ENCODE peak calls at places on chromosomes 12 and 14, in six cellular contexts. F is EH; D is myocyte; M is activated naive CD4-positive, alpha-beta T cell treated with anti-CD3 and anti-CD28 coated beads, Interleukin-2, amount 50 U/mL, for 16 hours; V is HEK293T; B is activated gamma-delta T cell treated with Interleukin-2 at 50 U/mL for 16 hours. A is an unnamed sample.

GRCh38 chr14:61573748-61574513 is 121.4 kb upstream of the HIF1A start:
- DNase-seq in F (peak; percentile 77), D (no peak), M (peak; percentile 23), V (no peak), B (no peak), A (no peak)

GRCh38 chr14:90616881-90617280 is 199.3 kb downstream of the TTC7B start:
- DNase-seq in F (no peak), D (no peak), M (no peak), V (no peak), B (no peak), A (no peak)

GRCh38 chr12:52617403-52617785 is 965 bp downstream of the KRT73 start:
- DNase-seq in F (no peak), D (no peak), M (no peak), V (no peak), B (no peak), A (no peak)

GRCh38 chr12:115758886-115759620 is 518.4 kb downstream of the MED13L start:
- DNase-seq in F (peak; percentile 76), D (no peak), M (no peak), V (no peak), B (no peak), A (no peak)

GRCh38 chr12:15778126-15778525 is 11.1 kb downstream of the EPS8 start:
- DNase-seq in F (peak; percentile 69), D (no peak), M (no peak), V (no peak), B (no peak), A (no peak)

GRCh38 chr12:42237853-42238239 is 202 bp downstream of the YAF2 start:
- DNase-seq in F (no peak), D (no peak), M (no peak), V (no peak), B (no peak), A (no peak)

GRCh38 chr12:3869860-3870259 is 3.3 kb downstream of the PARP11 start:
- DNase-seq in F (no peak), D (no peak), M (peak; percentile 16), V (no peak), B (no peak), A (no peak)

GRCh38 chr12:8648598-8649205 is 13.9 kb downstream of the MFAP5 start:
- DNase-seq in F (no peak), D (peak; percentile 44), M (peak; percentile 43), V (no peak), B (peak; percentile 48), A (no peak)

GRCh38 chr14:101134161-101134631 is 230.7 kb upstream of the RTL1 start:
- DNase-seq in F (no peak), D (no peak), M (no peak), V (no peak), B (no peak), A (no peak)

A was measured in WERI-Rb-1.